ENCODE peak calls at places on chromosomes 1 and 21, in five cellular contexts. W, M, C, L and N are unnamed samples.

GRCh38 chr1:210764536-210764935 is 369.4 kb downstream of the KCNH1 start:
- DNase-seq in W (no peak), M (no peak), C (no peak), L (no peak), N (no peak)

GRCh38 chr1:3365519-3366158 is 88.8 kb upstream of the ARHGEF16 start:
- DNase-seq in W (peak), M (no peak), C (no peak), L (no peak), N (no peak)

GRCh38 chr1:22888320-22889075 is 84.2 kb downstream of the LACTBL1 start:
- DNase-seq in W (peak), M (no peak), C (no peak), L (no peak), N (no peak)

GRCh38 chr1:181608951-181609350 is 125.6 kb downstream of the CACNA1E start:
- DNase-seq in W (no peak), M (no peak), C (no peak), L (no peak), N (no peak)

GRCh38 chr1:4733446-4734175 is 79.2 kb downstream of the AJAP1 start:
- DNase-seq in W (no peak), M (no peak), C (no peak), L (no peak), N (no peak)

GRCh38 chr1:190578531-190578930 is 100.9 kb upstream of the BRINP3 start:
- DNase-seq in W (no peak), M (no peak), C (no peak), L (no peak), N (no peak)

GRCh38 chr21:19123053-19123452 is 719.5 kb upstream of the TMPRSS15 start:
- DNase-seq in W (no peak), M (no peak), C (no peak), L (no peak), N (no peak)

GRCh38 chr1:227318852-227319607 is 738 bp upstream of the CDC42BPA start:
- DNase-seq in W (peak), M (peak), C (peak), L (no peak), N (peak)

GRCh38 chr1:180365039-180365438 is 135.0 kb downstream of the LHX4 start:
- DNase-seq in W (no peak), M (no peak), C (no peak), L (no peak), N (no peak)

GRCh38 chr1:241079018-241079417 is 278.0 kb downstream of the RGS7 start:
- DNase-seq in W (no peak), M (no peak), C (no peak), L (no peak), N (no peak)

GRCh38 chr1:56644941-56645662 is at the start of gene PRKAA2:
- DNase-seq in W (peak), M (peak), C (peak), L (peak), N (peak)

GRCh38 chr1:14712136-14712535 is 113.7 kb downstream of the KAZN start:
- DNase-seq in W (no peak), M (no peak), C (no peak), L (no peak), N (no peak)

GRCh38 chr21:44800971-44801467 is 601 bp downstream of the UBE2G2 start:
- DNase-seq in W (peak), M (no peak), C (peak), L (no peak), N (no peak)

GRCh38 chr1:244370060-244370637 is 81.6 kb downstream of the ADSS2 start:
- DNase-seq in W (peak), M (no peak), C (no peak), L (no peak), N (no peak)

GRCh38 chr1:22685675-22686074 is 25.0 kb upstream of the EPHB2 start:
- DNase-seq in W (peak), M (no peak), C (no peak), L (no peak), N (no peak)

GRCh38 chr1:10065344-10065685 is 32.6 kb downstream of the UBE4B start:
- DNase-seq in W (peak), M (no peak), C (no peak), L (peak), N (no peak)

GRCh38 chr1:53442297-53442696 is 16.9 kb upstream of the DMRTB1 start:
- DNase-seq in W (peak), M (no peak), C (no peak), L (no peak), N (no peak)

GRCh38 chr1:45012639-45013278 is 705 bp downstream of the UROD start:
- DNase-seq in W (peak), M (peak), C (peak), L (peak), N (peak)

GRCh38 chr1:184143449-184143848 is 91.9 kb downstream of the TSEN15 start:
- DNase-seq in W (peak), M (no peak), C (no peak), L (no peak), N (no peak)
- TF ChIP-seq CTCF in W (no peak), M (no peak), C (no peak), L (no peak), N (no peak)

GRCh38 chr1:46132529-46133180 is at the start of gene PIK3R3:
- DNase-seq in W (peak), M (peak), C (peak), L (peak), N (peak)
- TF ChIP-seq CTCF in W (no peak), M (no peak), C (no peak), L (no peak), N (peak)

DNA sequence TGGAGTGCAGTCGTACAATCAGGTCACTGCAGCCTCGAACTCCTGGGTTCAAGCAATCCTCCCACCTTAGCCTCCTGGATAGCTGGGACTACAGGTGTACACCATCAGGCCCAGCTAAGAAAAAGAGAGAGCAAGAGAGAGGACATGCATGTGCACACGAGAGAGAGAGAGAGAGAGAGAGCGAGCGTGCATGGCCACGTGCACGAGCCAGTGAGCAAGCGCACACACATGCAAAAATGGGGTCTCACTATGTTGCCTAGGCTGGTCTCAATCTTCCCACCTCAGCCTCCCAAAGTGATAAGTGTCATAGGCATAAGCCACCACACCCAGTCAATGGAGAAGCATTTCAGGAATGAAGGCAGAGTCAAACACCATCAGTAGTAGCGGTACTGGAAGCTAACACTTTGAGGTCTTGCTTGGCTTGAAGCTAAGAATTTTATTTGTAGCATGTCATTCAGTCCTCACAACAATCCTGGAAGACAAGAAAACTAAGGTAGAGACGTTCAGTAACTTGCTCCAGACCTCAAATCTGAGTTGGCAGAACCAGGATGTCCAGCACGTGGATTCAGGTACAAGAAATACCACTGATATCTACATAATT is 14.5 kb downstream of the GNB1 start:
- DNase-seq in W (no peak), M (no peak), C (no peak), L (no peak), N (no peak)
- TF ChIP-seq CTCF in W (no peak), M (no peak), C (no peak), L (no peak), N (no peak)

GRCh38 chr1:154186177-154186576 is 5.7 kb downstream of the TPM3 start:
- DNase-seq in W (peak), M (peak), C (peak), L (peak), N (peak)

GRCh38 chr1:154182342-154183044 is 9.4 kb downstream of the TPM3 start:
- DNase-seq in W (peak), M (peak), C (peak), L (peak), N (peak)

GRCh38 chr1:154179951-154180687 is 11.8 kb downstream of the TPM3 start:
- DNase-seq in W (no peak), M (no peak), C (peak), L (no peak), N (no peak)

GRCh38 chr1:154181944-154182341 is 10.0 kb downstream of the TPM3 start:
- DNase-seq in W (no peak), M (no peak), C (no peak), L (no peak), N (no peak)

GRCh38 chr1:154183045-154183968 is 8.6 kb downstream of the TPM3 start:
- DNase-seq in W (peak), M (peak), C (peak), L (peak), N (peak)
- TF ChIP-seq CTCF in W (no peak), M (no peak), C (no peak), L (no peak), N (no peak)